ENCODE peak calls at places on chromosomes 3 and 15, in nine cellular contexts. C is tibial artery, S is upper lobe of right lung, E is heart right ventricle, K is heart left ventricle, D is endodermal cell, A is ascending aorta, N is colonic mucosa, B is cardiac muscle cell. L is an unnamed sample.

GRCh38 chr15:98776607-98777281 is 128.4 kb downstream of the IGF1R start:
- DNase-seq in N (no peak), D (no peak), E (peak), C (no peak), S (peak), K (no peak), A (no peak), B (peak), L (no peak)

GRCh38 chr3:186002884-186003472 is 65.2 kb upstream of the TRA2B start:
- DNase-seq in S (no peak), C (no peak), D (peak), E (no peak), B (peak), K (no peak), A (no peak), N (no peak), L (no peak)

GRCh38 chr3:57803647-57804081 is 47.6 kb downstream of the SLMAP start:
- DNase-seq in D (peak), E (peak), B (no peak), A (no peak), C (no peak), S (no peak), K (no peak), N (peak), L (no peak)

GRCh38 chr15:70575251-70576227 is 187.8 kb downstream of the UACA start:
- DNase-seq in K (no peak), N (no peak), E (no peak), S (no peak), C (peak), D (peak), A (no peak), B (no peak), L (no peak)

GRCh38 chr15:75672646-75673425 is 25.1 kb downstream of the SNX33 start:
- DNase-seq in S (no peak), B (peak), A (no peak), K (no peak), D (peak), C (peak), N (no peak), E (no peak), L (no peak)

GRCh38 chr15:68755731-68756130 is 65.0 kb downstream of the ANP32A start:
- DNase-seq in K (no peak), E (no peak), B (no peak), N (no peak), D (no peak), C (no peak), A (no peak), S (no peak), L (no peak)

GRCh38 chr15:39095218-39095879 is 485.5 kb upstream of the THBS1 start:
- DNase-seq in C (no peak), N (no peak), D (peak), A (no peak), K (no peak), S (no peak), B (no peak), E (no peak), L (no peak)

GRCh38 chr3:156635034-156635433 is 39.4 kb upstream of the TIPARP start:
- DNase-seq in K (no peak), C (no peak), A (no peak), E (no peak), S (no peak), B (no peak), D (no peak), N (no peak), L (no peak)

GRCh38 chr3:33007776-33008175 is 56.3 kb downstream of the CCR4 start:
- DNase-seq in D (no peak), E (no peak), S (no peak), A (no peak), B (no peak), C (no peak), N (no peak), K (no peak), L (no peak)

GRCh38 chr3:42988566-42988965 is 9.5 kb downstream of the GASK1A start:
- DNase-seq in S (no peak), K (no peak), N (no peak), A (no peak), B (no peak), C (no peak), D (no peak), E (no peak), L (no peak)

GRCh38 chr15:88393719-88394519 is 73.3 kb downstream of the MRPL46 start:
- DNase-seq in B (no peak), K (no peak), D (no peak), A (no peak), S (no peak), N (no peak), E (no peak), C (no peak), L (no peak)

GRCh38 chr3:157071744-157072525 is 88.0 kb downstream of the CCNL1 start:
- DNase-seq in E (no peak), D (no peak), C (no peak), B (no peak), S (no peak), N (no peak), K (no peak), A (no peak), L (no peak)

GRCh38 chr3:128496602-128497304 is 3.8 kb upstream of the GATA2 start:
- DNase-seq in C (peak), S (no peak), N (peak), D (peak), E (no peak), A (no peak), B (no peak), K (no peak), L (peak)

GRCh38 chr3:149316427-149316826 is 17.0 kb downstream of the TM4SF18 start:
- DNase-seq in B (no peak), N (no peak), K (no peak), S (no peak), E (no peak), A (no peak), D (no peak), C (no peak), L (no peak)
- H3K27ac ChIP-seq in B (no peak), N (peak), K (no peak), S (no peak), E (no peak), A (no peak), D (no peak), C (no peak), L (no peak)

GRCh38 chr3:46881819-46882376 is 4.4 kb downstream of the PTH1R start:
- DNase-seq in A (no peak), K (no peak), D (peak), S (no peak), E (no peak), N (no peak), C (no peak), B (peak), L (no peak)
- H3K4me3 ChIP-seq in A (peak), K (peak), D (peak), S (peak), E (peak), N (peak), C (peak), B (peak), L (peak)

GRCh38 chr15:78264304-78265136 is at the start of gene DNAJA4:
- DNase-seq in B (no peak), D (peak), N (peak), A (no peak), S (peak), K (peak), C (peak), E (peak), L (peak)
- TF ChIP-seq CTCF in B (peak), D (peak), N (no peak), A (no peak), S (peak), K (peak), C (no peak), E (no peak), L (peak)

DNA sequence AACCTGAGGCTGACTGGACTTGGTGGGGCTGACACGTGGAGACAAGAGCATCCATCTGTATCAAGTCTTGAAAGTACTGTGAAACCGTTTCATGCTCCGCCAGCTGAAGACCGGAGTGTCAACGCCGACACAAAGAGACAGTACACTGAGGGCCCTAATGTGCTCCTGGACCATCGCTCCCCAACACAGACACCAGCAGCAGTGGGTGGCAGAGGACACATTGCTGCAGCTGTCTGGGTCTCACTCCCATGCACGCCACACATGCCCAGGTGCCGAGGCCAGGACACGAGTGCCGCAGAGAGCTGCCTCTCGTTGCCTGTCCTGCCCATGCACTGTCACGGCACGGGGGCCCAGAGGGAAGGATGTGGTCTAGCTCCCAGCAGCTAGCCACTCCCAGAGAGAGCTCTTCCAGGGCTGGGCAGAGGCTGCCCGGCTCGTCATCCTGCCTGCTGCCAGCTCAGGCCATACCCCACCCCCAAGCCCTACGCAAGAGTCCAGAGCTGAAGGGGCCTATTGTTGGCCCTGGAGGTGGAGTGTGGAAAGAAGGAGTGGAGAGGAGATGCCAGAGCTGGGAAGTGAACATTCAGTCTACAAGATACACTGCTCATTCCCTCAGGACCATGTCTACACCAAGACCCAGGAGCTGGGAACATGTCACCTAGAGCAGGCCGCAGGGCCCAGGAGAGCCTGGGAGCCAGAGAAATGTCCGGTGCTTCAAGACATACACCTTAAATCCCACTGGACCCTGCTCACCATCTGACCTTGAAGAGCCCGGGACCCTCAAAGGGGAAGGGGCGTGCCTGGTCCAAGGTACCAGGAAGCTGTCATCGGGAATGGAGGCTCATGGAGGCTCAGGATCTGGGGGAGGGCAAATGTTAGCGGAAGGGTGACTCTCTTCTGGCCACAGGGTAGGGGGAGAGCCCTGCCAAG is 7.7 kb downstream of the TNK2 start:
- DNase-seq in N (no peak), K (peak), S (peak), D (no peak), A (no peak), B (no peak), E (peak), C (no peak), L (peak)
- H3K27ac ChIP-seq in N (no peak), K (no peak), S (peak), D (no peak), A (no peak), B (no peak), E (peak), C (no peak), L (peak)